ENCODE peak calls at places on chromosome 2, in six cellular contexts. L is AG04450; V is progenitor cell of endocrine pancreas; B is stimulated activated CD8-positive, alpha-beta memory T cell treated with anti-CD3 and anti-CD28 coated beads, Interleukin-2, amount 100 ng/mL, for 48 hours; R is RKO; I is activated CD8-positive, alpha-beta memory T cell treated with anti-CD3 and anti-CD28 coated beads for 48 hours. O is an unnamed sample.

GRCh38 chr2:176552456-176553135 is 283.4 kb downstream of the MTX2 start:
- DNase-seq in L (no peak), V (no peak), B (no peak), R (no peak), I (no peak), O (no peak)

GRCh38 chr2:15788458-15789229 is 151.7 kb upstream of the MYCN start:
- DNase-seq in L (no peak), V (no peak), B (no peak), R (no peak), I (no peak), O (no peak)

GRCh38 chr2:187719510-187719909 is 165.3 kb upstream of the TFPI start:
- DNase-seq in L (no peak), V (no peak), B (no peak), R (no peak), I (no peak), O (no peak)

GRCh38 chr2:73921581-73921980 is 5.1 kb upstream of the DGUOK start:
- DNase-seq in L (no peak), V (no peak), B (no peak), R (no peak), I (no peak), O (no peak)

GRCh38 chr2:174337337-174338154 is 2.8 kb downstream of the SP9 start:
- DNase-seq in L (no peak), V (no peak), B (no peak), R (no peak), I (no peak), O (no peak)

GRCh38 chr2:151543898-151544297 is 134.2 kb downstream of the RIF1 start:
- DNase-seq in L (no peak), V (no peak), B (no peak), R (no peak), I (no peak), O (no peak)

GRCh38 chr2:206642075-206643025 is at the start of gene FAM237A:
- DNase-seq in L (peak; percentile 16), V (peak; percentile 57), B (no peak), R (peak; percentile 16), I (peak; percentile 7), O (no peak)

GRCh38 chr2:25301453-25302352 is 40.0 kb downstream of the DNMT3A start:
- DNase-seq in L (peak; percentile 50), V (no peak), B (peak; percentile 71), R (peak; percentile 70), I (no peak), O (no peak)

GRCh38 chr2:14520385-14520945 is 112.1 kb upstream of the LRATD1 start:
- DNase-seq in L (no peak), V (no peak), B (no peak), R (no peak), I (no peak), O (no peak)

GRCh38 chr2:120788349-120788700 is 52.7 kb downstream of the GLI2 start:
- DNase-seq in L (no peak), V (no peak), B (no peak), R (no peak), I (no peak), O (no peak)

GRCh38 chr2:237128026-237128703 is 42.5 kb downstream of the COPS8 start:
- DNase-seq in L (peak; percentile 97), V (no peak), B (peak; percentile 53), R (peak; percentile 72), I (peak; percentile 29), O (peak; percentile 44)

GRCh38 chr2:125041846-125042245 is 1016.8 kb downstream of the CNTNAP5 start:
- DNase-seq in L (no peak), V (no peak), B (no peak), R (no peak), I (no peak), O (no peak)

GRCh38 chr2:120415728-120416509 is 70.0 kb downstream of the INHBB start:
- DNase-seq in L (no peak), V (no peak), B (no peak), R (no peak), I (no peak), O (no peak)

GRCh38 chr2:134160793-134161504 is 92.9 kb upstream of the MGAT5 start:
- DNase-seq in L (no peak), V (no peak), B (no peak), R (no peak), I (no peak), O (no peak)

GRCh38 chr2:173999272-173999671 is 34.1 kb upstream of the SP3 start:
- DNase-seq in L (no peak), V (no peak), B (no peak), R (no peak), I (no peak), O (no peak)

GRCh38 chr2:10951558-10952414 is 40.1 kb downstream of the KCNF1 start:
- DNase-seq in L (no peak), V (no peak), B (no peak), R (no peak), I (no peak), O (no peak)

GRCh38 chr2:172888704-172889103 is 153.1 kb downstream of the RAPGEF4 start:
- DNase-seq in L (no peak), V (no peak), B (no peak), R (no peak), I (no peak), O (no peak)

GRCh38 chr2:224520064-224520463 is 65.1 kb downstream of the CUL3 start:
- DNase-seq in L (peak; percentile 80), V (no peak), B (no peak), R (no peak), I (no peak), O (no peak)

GRCh38 chr2:236793041-236794011 is 223.7 kb downstream of the ACKR3 start:
- DNase-seq in L (no peak), V (no peak), B (no peak), R (no peak), I (no peak), O (no peak)

GRCh38 chr2:241602720-241603119 is 34.2 kb downstream of the THAP4 start:
- DNase-seq in L (no peak), V (no peak), B (no peak), R (no peak), I (no peak), O (no peak)